ENCODE peak calls at places on chromosomes 16 and 17, in eight cellular contexts. One of them, this sample, is unnamed.

GRCh38 chr16:66696669-66697630 is at the start of gene CMTM4:
- DNase-seq in left ventricle myocardium inferior: peak
- DNase-seq in endodermal cell: peak
- DNase-seq in GM23338: peak
- DNase-seq in AG04450: peak
- DNase-seq in natural killer cell: peak
- DNase-seq in bronchial epithelial cell: peak
- DNase-seq in activated CD8-positive, alpha-beta T cell treated with anti-CD3 and anti-CD28 coated beads for 36 hours: peak
- DNase-seq in this sample: peak

GRCh38 chr17:57035971-57036481 is 49.0 kb upstream of the AKAP1 start:
- DNase-seq in left ventricle myocardium inferior: no peak
- DNase-seq in bronchial epithelial cell: peak
- DNase-seq in natural killer cell: no peak
- DNase-seq in AG04450: no peak
- DNase-seq in GM23338: no peak
- DNase-seq in activated CD8-positive, alpha-beta T cell treated with anti-CD3 and anti-CD28 coated beads for 36 hours: no peak
- DNase-seq in endodermal cell: no peak
- DNase-seq in this sample: no peak

GRCh38 chr17:33978889-33979288 is 276.2 kb upstream of the CCL2 start:
- DNase-seq in left ventricle myocardium inferior: no peak
- DNase-seq in natural killer cell: no peak
- DNase-seq in AG04450: no peak
- DNase-seq in endodermal cell: no peak
- DNase-seq in GM23338: no peak
- DNase-seq in bronchial epithelial cell: no peak
- DNase-seq in activated CD8-positive, alpha-beta T cell treated with anti-CD3 and anti-CD28 coated beads for 36 hours: no peak
- DNase-seq in this sample: no peak

GRCh38 chr17:10316986-10317834 is 55.6 kb downstream of the MYH13 start:
- DNase-seq in endodermal cell: peak
- DNase-seq in natural killer cell: peak
- DNase-seq in left ventricle myocardium inferior: peak
- DNase-seq in GM23338: peak
- DNase-seq in AG04450: no peak
- DNase-seq in bronchial epithelial cell: no peak
- DNase-seq in activated CD8-positive, alpha-beta T cell treated with anti-CD3 and anti-CD28 coated beads for 36 hours: peak
- DNase-seq in this sample: no peak

GRCh38 chr16:55072976-55073375 is 142.3 kb downstream of the IRX5 start:
- DNase-seq in bronchial epithelial cell: no peak
- DNase-seq in left ventricle myocardium inferior: no peak
- DNase-seq in endodermal cell: no peak
- DNase-seq in activated CD8-positive, alpha-beta T cell treated with anti-CD3 and anti-CD28 coated beads for 36 hours: no peak
- DNase-seq in GM23338: no peak
- DNase-seq in AG04450: no peak
- DNase-seq in natural killer cell: no peak
- DNase-seq in this sample: no peak

GRCh38 chr16:9061358-9061813 is 30.1 kb upstream of the HAPSTR1 start:
- DNase-seq in natural killer cell: no peak
- DNase-seq in bronchial epithelial cell: peak
- DNase-seq in GM23338: no peak
- DNase-seq in activated CD8-positive, alpha-beta T cell treated with anti-CD3 and anti-CD28 coated beads for 36 hours: no peak
- DNase-seq in endodermal cell: no peak
- DNase-seq in left ventricle myocardium inferior: peak
- DNase-seq in AG04450: peak
- DNase-seq in this sample: no peak

GRCh38 chr17:19513897-19514488 is 19.7 kb upstream of the SLC47A1 start:
- DNase-seq in GM23338: peak
- DNase-seq in endodermal cell: peak
- DNase-seq in AG04450: peak
- DNase-seq in left ventricle myocardium inferior: peak
- DNase-seq in natural killer cell: peak
- DNase-seq in activated CD8-positive, alpha-beta T cell treated with anti-CD3 and anti-CD28 coated beads for 36 hours: peak
- DNase-seq in bronchial epithelial cell: peak
- DNase-seq in this sample: peak

GRCh38 chr16:88878356-88878755 is 11.9 kb upstream of the PABPN1L start:
- DNase-seq in natural killer cell: no peak
- DNase-seq in left ventricle myocardium inferior: no peak
- DNase-seq in AG04450: no peak
- DNase-seq in bronchial epithelial cell: no peak
- DNase-seq in activated CD8-positive, alpha-beta T cell treated with anti-CD3 and anti-CD28 coated beads for 36 hours: no peak
- DNase-seq in GM23338: no peak
- DNase-seq in endodermal cell: no peak
- DNase-seq in this sample: no peak

GRCh38 chr17:45775576-45776011 is 8.5 kb upstream of the CRHR1 start:
- DNase-seq in bronchial epithelial cell: no peak
- DNase-seq in natural killer cell: no peak
- DNase-seq in AG04450: no peak
- DNase-seq in GM23338: no peak
- DNase-seq in endodermal cell: no peak
- DNase-seq in activated CD8-positive, alpha-beta T cell treated with anti-CD3 and anti-CD28 coated beads for 36 hours: no peak
- DNase-seq in left ventricle myocardium inferior: peak
- DNase-seq in this sample: no peak

GRCh38 chr16:89410794-89411309 is 79.5 kb downstream of the ANKRD11 start:
- DNase-seq in left ventricle myocardium inferior: peak
- DNase-seq in activated CD8-positive, alpha-beta T cell treated with anti-CD3 and anti-CD28 coated beads for 36 hours: peak
- DNase-seq in natural killer cell: no peak
- DNase-seq in endodermal cell: no peak
- DNase-seq in GM23338: no peak
- DNase-seq in AG04450: peak
- DNase-seq in bronchial epithelial cell: peak
- DNase-seq in this sample: no peak

GRCh38 chr16:73792199-73793108 is 504.2 kb upstream of the PSMD7 start:
- DNase-seq in natural killer cell: no peak
- DNase-seq in activated CD8-positive, alpha-beta T cell treated with anti-CD3 and anti-CD28 coated beads for 36 hours: no peak
- DNase-seq in left ventricle myocardium inferior: no peak
- DNase-seq in GM23338: no peak
- DNase-seq in bronchial epithelial cell: no peak
- DNase-seq in endodermal cell: no peak
- DNase-seq in AG04450: no peak
- DNase-seq in this sample: no peak

GRCh38 chr17:64732336-64733006 is 70.4 kb upstream of the SMURF2 start:
- DNase-seq in endodermal cell: no peak
- DNase-seq in AG04450: no peak
- DNase-seq in activated CD8-positive, alpha-beta T cell treated with anti-CD3 and anti-CD28 coated beads for 36 hours: no peak
- DNase-seq in bronchial epithelial cell: no peak
- DNase-seq in natural killer cell: no peak
- DNase-seq in GM23338: no peak
- DNase-seq in left ventricle myocardium inferior: peak
- DNase-seq in this sample: no peak

DNA sequence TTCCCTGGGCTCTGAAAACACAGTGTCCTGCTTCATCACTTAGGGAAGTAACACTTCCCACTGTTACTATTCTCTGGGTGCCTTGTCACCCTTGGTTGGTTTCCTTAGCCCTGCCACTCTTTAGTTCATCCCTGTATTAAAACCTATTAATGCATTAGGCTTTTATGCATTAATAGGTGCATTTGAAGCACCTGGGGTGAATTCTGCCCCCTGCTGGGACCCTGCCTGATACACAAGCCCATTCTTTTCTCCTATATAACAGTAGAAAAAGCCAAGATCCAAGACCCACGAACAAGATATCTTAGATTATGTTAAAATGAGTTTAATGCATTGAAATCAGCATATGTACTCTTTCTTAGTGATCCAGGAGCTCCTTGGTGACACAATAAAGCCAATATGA is 235.7 kb downstream of the PMP22 start:
- DNase-seq in GM23338: no peak
- DNase-seq in activated CD8-positive, alpha-beta T cell treated with anti-CD3 and anti-CD28 coated beads for 36 hours: no peak
- DNase-seq in AG04450: no peak
- DNase-seq in endodermal cell: no peak
- DNase-seq in natural killer cell: no peak
- DNase-seq in bronchial epithelial cell: no peak
- DNase-seq in left ventricle myocardium inferior: no peak
- DNase-seq in this sample: no peak
- TF ChIP-seq CTCF in GM23338: peak
- TF ChIP-seq CTCF in activated CD8-positive, alpha-beta T cell treated with anti-CD3 and anti-CD28 coated beads for 36 hours: no peak
- TF ChIP-seq CTCF in AG04450: no peak
- TF ChIP-seq CTCF in endodermal cell: peak
- TF ChIP-seq CTCF in natural killer cell: no peak
- TF ChIP-seq CTCF in bronchial epithelial cell: no peak
- TF ChIP-seq CTCF in left ventricle myocardium inferior: no peak
- TF ChIP-seq CTCF in this sample: no peak

GRCh38 chr17:60640503-60640902 is 37.1 kb upstream of the BCAS3 start:
- DNase-seq in endodermal cell: no peak
- DNase-seq in natural killer cell: no peak
- DNase-seq in bronchial epithelial cell: peak
- DNase-seq in GM23338: peak
- DNase-seq in left ventricle myocardium inferior: no peak
- DNase-seq in AG04450: no peak
- DNase-seq in activated CD8-positive, alpha-beta T cell treated with anti-CD3 and anti-CD28 coated beads for 36 hours: no peak
- DNase-seq in this sample: no peak

GRCh38 chr17:60639019-60639330 is 38.7 kb upstream of the BCAS3 start:
- DNase-seq in activated CD8-positive, alpha-beta T cell treated with anti-CD3 and anti-CD28 coated beads for 36 hours: no peak
- DNase-seq in natural killer cell: no peak
- DNase-seq in bronchial epithelial cell: no peak
- DNase-seq in left ventricle myocardium inferior: no peak
- DNase-seq in endodermal cell: no peak
- DNase-seq in GM23338: no peak
- DNase-seq in AG04450: no peak
- DNase-seq in this sample: no peak

GRCh38 chr17:60637683-60638082 is 37.7 kb downstream of the PPM1D start:
- DNase-seq in AG04450: no peak
- DNase-seq in GM23338: no peak
- DNase-seq in activated CD8-positive, alpha-beta T cell treated with anti-CD3 and anti-CD28 coated beads for 36 hours: no peak
- DNase-seq in bronchial epithelial cell: no peak
- DNase-seq in endodermal cell: no peak
- DNase-seq in left ventricle myocardium inferior: no peak
- DNase-seq in natural killer cell: no peak
- DNase-seq in this sample: no peak

GRCh38 chr17:60641126-60641525 is 36.5 kb upstream of the BCAS3 start:
- DNase-seq in activated CD8-positive, alpha-beta T cell treated with anti-CD3 and anti-CD28 coated beads for 36 hours: no peak
- DNase-seq in endodermal cell: no peak
- DNase-seq in GM23338: no peak
- DNase-seq in natural killer cell: no peak
- DNase-seq in bronchial epithelial cell: no peak
- DNase-seq in AG04450: no peak
- DNase-seq in left ventricle myocardium inferior: no peak
- DNase-seq in this sample: no peak

GRCh38 chr17:60641810-60642220 is 35.8 kb upstream of the BCAS3 start:
- DNase-seq in GM23338: peak
- DNase-seq in endodermal cell: peak
- DNase-seq in AG04450: peak
- DNase-seq in activated CD8-positive, alpha-beta T cell treated with anti-CD3 and anti-CD28 coated beads for 36 hours: peak
- DNase-seq in bronchial epithelial cell: peak
- DNase-seq in left ventricle myocardium inferior: no peak
- DNase-seq in natural killer cell: no peak
- DNase-seq in this sample: peak
- TF ChIP-seq CTCF in GM23338: peak
- TF ChIP-seq CTCF in endodermal cell: peak
- TF ChIP-seq CTCF in AG04450: peak
- TF ChIP-seq CTCF in activated CD8-positive, alpha-beta T cell treated with anti-CD3 and anti-CD28 coated beads for 36 hours: peak
- TF ChIP-seq CTCF in bronchial epithelial cell: peak
- TF ChIP-seq CTCF in left ventricle myocardium inferior: peak
- TF ChIP-seq CTCF in natural killer cell: no peak
- TF ChIP-seq CTCF in this sample: peak

GRCh38 chr17:29126268-29126923 is 53.8 kb downstream of the MYO18A start:
- DNase-seq in GM23338: no peak
- DNase-seq in bronchial epithelial cell: no peak
- DNase-seq in endodermal cell: no peak
- DNase-seq in left ventricle myocardium inferior: no peak
- DNase-seq in natural killer cell: no peak
- DNase-seq in AG04450: no peak
- DNase-seq in activated CD8-positive, alpha-beta T cell treated with anti-CD3 and anti-CD28 coated beads for 36 hours: no peak
- DNase-seq in this sample: no peak

GRCh38 chr17:29123111-29123510 is 57.1 kb downstream of the MYO18A start:
- DNase-seq in activated CD8-positive, alpha-beta T cell treated with anti-CD3 and anti-CD28 coated beads for 36 hours: no peak
- DNase-seq in left ventricle myocardium inferior: no peak
- DNase-seq in endodermal cell: no peak
- DNase-seq in GM23338: no peak
- DNase-seq in AG04450: no peak
- DNase-seq in natural killer cell: no peak
- DNase-seq in bronchial epithelial cell: no peak
- DNase-seq in this sample: no peak

GRCh38 chr17:29124931-29125270 is 55.3 kb downstream of the MYO18A start:
- DNase-seq in natural killer cell: no peak
- DNase-seq in GM23338: no peak
- DNase-seq in endodermal cell: no peak
- DNase-seq in activated CD8-positive, alpha-beta T cell treated with anti-CD3 and anti-CD28 coated beads for 36 hours: no peak
- DNase-seq in left ventricle myocardium inferior: peak
- DNase-seq in bronchial epithelial cell: peak
- DNase-seq in AG04450: no peak
- DNase-seq in this sample: no peak

GRCh38 chr17:29125651-29126050 is 54.5 kb downstream of the MYO18A start:
- DNase-seq in bronchial epithelial cell: no peak
- DNase-seq in activated CD8-positive, alpha-beta T cell treated with anti-CD3 and anti-CD28 coated beads for 36 hours: no peak
- DNase-seq in natural killer cell: no peak
- DNase-seq in AG04450: no peak
- DNase-seq in left ventricle myocardium inferior: no peak
- DNase-seq in endodermal cell: no peak
- DNase-seq in GM23338: no peak
- DNase-seq in this sample: no peak

DNA sequence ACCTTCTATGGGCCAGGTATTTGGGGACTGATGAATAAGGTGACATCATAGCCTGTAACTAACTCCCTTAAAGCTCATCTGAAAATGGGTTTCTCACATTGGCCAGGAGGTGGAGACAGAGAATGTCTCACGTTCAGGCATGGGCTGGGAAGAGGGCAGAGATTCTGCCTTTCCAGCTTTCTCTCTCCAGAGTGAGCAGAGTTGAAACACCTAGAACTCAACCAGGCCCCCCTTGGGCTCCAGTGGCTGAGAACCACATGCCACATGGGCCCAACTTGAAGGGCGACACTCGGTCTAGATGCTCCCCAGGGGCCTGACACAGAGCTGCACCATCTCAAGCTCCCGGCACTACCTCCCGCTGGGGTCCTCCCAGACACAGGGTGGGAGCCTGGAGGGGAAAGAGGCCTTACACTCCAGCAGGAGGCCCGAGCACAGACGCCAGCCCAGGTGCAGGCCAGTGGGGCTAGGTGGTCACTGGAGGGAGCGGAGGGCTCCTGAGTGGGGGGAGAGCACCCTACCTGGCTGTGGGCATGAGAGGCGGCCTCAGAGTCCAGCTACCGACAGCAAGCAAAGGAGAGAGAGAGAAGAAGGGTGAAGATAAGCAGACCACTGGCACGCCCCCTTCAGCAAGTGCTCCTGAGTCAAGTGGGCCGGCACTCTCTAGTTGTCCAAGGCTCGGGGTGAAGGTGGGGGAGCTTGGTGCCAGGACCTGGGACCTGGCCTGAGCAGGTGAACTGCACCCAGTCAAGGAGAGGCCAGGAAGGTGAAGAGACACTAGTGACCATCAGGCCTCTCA is 55.9 kb downstream of the MYO18A start:
- DNase-seq in left ventricle myocardium inferior: no peak
- DNase-seq in bronchial epithelial cell: peak
- DNase-seq in activated CD8-positive, alpha-beta T cell treated with anti-CD3 and anti-CD28 coated beads for 36 hours: peak
- DNase-seq in natural killer cell: no peak
- DNase-seq in AG04450: no peak
- DNase-seq in GM23338: peak
- DNase-seq in endodermal cell: peak
- DNase-seq in this sample: no peak
- TF ChIP-seq CTCF in left ventricle myocardium inferior: peak
- TF ChIP-seq CTCF in bronchial epithelial cell: peak
- TF ChIP-seq CTCF in activated CD8-positive, alpha-beta T cell treated with anti-CD3 and anti-CD28 coated beads for 36 hours: peak
- TF ChIP-seq CTCF in natural killer cell: peak
- TF ChIP-seq CTCF in AG04450: peak
- TF ChIP-seq CTCF in GM23338: peak
- TF ChIP-seq CTCF in endodermal cell: peak
- TF ChIP-seq CTCF in this sample: peak

DNA sequence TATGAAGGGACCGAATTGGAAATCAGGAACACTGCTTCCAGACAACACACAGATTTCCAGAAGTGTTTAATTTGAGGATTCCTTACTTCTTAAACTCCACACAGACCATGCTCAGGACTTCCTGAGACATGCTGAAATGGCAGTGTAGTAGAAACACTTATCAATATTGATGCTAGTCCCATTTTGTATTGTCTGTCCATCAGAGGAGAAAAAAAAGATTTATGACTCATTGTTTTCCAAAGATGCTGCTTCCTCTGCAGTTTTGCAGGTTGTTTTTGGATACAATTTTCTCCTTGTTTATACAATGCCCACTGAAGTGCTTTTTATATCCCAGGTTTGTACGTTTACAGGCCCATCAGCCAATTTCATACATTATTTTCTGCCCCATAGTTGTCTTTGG is 68.3 kb upstream of the TANC2 start:
- DNase-seq in AG04450: no peak
- DNase-seq in GM23338: no peak
- DNase-seq in bronchial epithelial cell: peak
- DNase-seq in left ventricle myocardium inferior: no peak
- DNase-seq in natural killer cell: no peak
- DNase-seq in activated CD8-positive, alpha-beta T cell treated with anti-CD3 and anti-CD28 coated beads for 36 hours: no peak
- DNase-seq in endodermal cell: no peak
- DNase-seq in this sample: no peak
- TF ChIP-seq CTCF in AG04450: no peak
- TF ChIP-seq CTCF in GM23338: no peak
- TF ChIP-seq CTCF in bronchial epithelial cell: no peak
- TF ChIP-seq CTCF in left ventricle myocardium inferior: no peak
- TF ChIP-seq CTCF in natural killer cell: no peak
- TF ChIP-seq CTCF in activated CD8-positive, alpha-beta T cell treated with anti-CD3 and anti-CD28 coated beads for 36 hours: no peak
- TF ChIP-seq CTCF in endodermal cell: no peak
- TF ChIP-seq CTCF in this sample: no peak

This sample was measured in CD4-positive, alpha-beta T cell.